ENCODE peak calls at places on chromosomes 3 and 15, in six cellular contexts. P, B, Z, H, Q and W are unnamed samples.

GRCh38 chr3:65604863-65605526 is 433.7 kb downstream of the MAGI1 start:
- DNase-seq in Z (no peak), H (peak; percentile 17), B (peak; percentile 80), Q (no peak), P (no peak), W (no peak)

GRCh38 chr15:39976291-39977274 is 42.7 kb downstream of the EIF2AK4 start:
- DNase-seq in P (no peak), Z (peak; percentile 89), H (peak; percentile 75), B (peak; percentile 87), Q (peak; percentile 61), W (no peak)

GRCh38 chr3:159872374-159873109 is 116.1 kb upstream of the IL12A start:
- DNase-seq in Z (no peak), H (peak; percentile 92), Q (no peak), B (peak; percentile 92), P (peak; percentile 86), W (peak; percentile 21)

GRCh38 chr3:125593991-125594574 is 1.2 kb downstream of the OSBPL11 start:
- DNase-seq in Q (peak; percentile 18), B (peak; percentile 42), P (no peak), H (peak; percentile 30), Z (no peak), W (peak; percentile 38)

GRCh38 chr3:49412632-49413337 is 562 bp downstream of the TCTA start:
- DNase-seq in Q (peak; percentile 32), B (peak; percentile 42), H (no peak), P (no peak), Z (no peak), W (no peak)

GRCh38 chr3:27252646-27253045 is 116.5 kb downstream of the NEK10 start:
- DNase-seq in Z (no peak), Q (no peak), P (no peak), H (no peak), B (no peak), W (no peak)

GRCh38 chr3:48119495-48120193 is 68.6 kb downstream of the CDC25A start:
- DNase-seq in H (no peak), B (peak; percentile 72), Q (no peak), P (no peak), Z (no peak), W (no peak)

GRCh38 chr3:25473246-25473645 is 45.2 kb downstream of the RARB start:
- DNase-seq in Z (no peak), P (no peak), B (peak; percentile 8), Q (peak; percentile 15), H (no peak), W (no peak)

GRCh38 chr3:184745526-184745925 is 33.7 kb upstream of the MAGEF1 start:
- DNase-seq in B (no peak), Z (no peak), Q (no peak), P (no peak), H (no peak), W (no peak)

GRCh38 chr15:80351211-80351610 is 53.0 kb upstream of the ARNT2 start:
- DNase-seq in Z (no peak), H (no peak), Q (no peak), P (no peak), B (no peak), W (no peak)

GRCh38 chr15:40768492-40769309 is 1.1 kb upstream of the C15orf62 start:
- DNase-seq in Q (no peak), B (no peak), H (no peak), Z (peak; percentile 49), P (no peak), W (no peak)

GRCh38 chr3:155076888-155077287 is 3.2 kb upstream of the MME start:
- DNase-seq in Z (no peak), P (no peak), B (no peak), H (peak; percentile 34), Q (no peak), W (no peak)

GRCh38 chr15:47363653-47364052 is 353.7 kb upstream of the SEMA6D start:
- DNase-seq in P (no peak), Z (no peak), Q (no peak), B (no peak), H (no peak), W (peak; percentile 16)

GRCh38 chr15:57727031-57727430 is 20.5 kb downstream of the POLR2M start:
- DNase-seq in P (no peak), B (peak; percentile 32), H (no peak), Q (no peak), Z (no peak), W (no peak)

GRCh38 chr3:129449279-129450115 is 9.5 kb downstream of the IFT122 start:
- DNase-seq in Q (peak; percentile 38), B (no peak), H (no peak), P (no peak), Z (no peak), W (no peak)

GRCh38 chr3:144622845-144623244 is 651.2 kb downstream of the DIPK2A start:
- DNase-seq in Z (no peak), H (no peak), Q (no peak), P (no peak), B (no peak), W (no peak)

GRCh38 chr3:59237121-59237520 is 187.3 kb upstream of the CFAP20DC start:
- DNase-seq in P (no peak), Q (no peak), H (peak; percentile 91), Z (no peak), B (peak; percentile 71), W (no peak)

GRCh38 chr3:62525276-62525675 is 151.9 kb upstream of the FEZF2 start:
- DNase-seq in P (no peak), Q (no peak), B (peak; percentile 54), Z (no peak), H (no peak), W (no peak)

GRCh38 chr3:47762233-47762632 is 19.5 kb downstream of the SMARCC1 start:
- DNase-seq in Z (no peak), H (no peak), Q (no peak), B (peak; percentile 38), P (no peak), W (no peak)

GRCh38 chr15:67076147-67076843 is 10.9 kb downstream of the SMAD3 start:
- DNase-seq in P (peak; percentile 69), Q (no peak), B (peak; percentile 87), Z (no peak), H (peak; percentile 81), W (no peak)

GRCh38 chr3:44048196-44048924 is 193.3 kb upstream of the TOPAZ1 start:
- DNase-seq in P (no peak), B (no peak), H (peak; percentile 49), Q (no peak), Z (no peak), W (no peak)

GRCh38 chr3:122697952-122698625 is 17.4 kb downstream of the PARP14 start:
- DNase-seq in Z (no peak), Q (no peak), B (no peak), P (no peak), H (no peak), W (no peak)

GRCh38 chr3:156509209-156510174 is 45.4 kb downstream of the SSR3 start:
- DNase-seq in P (peak; percentile 37), B (peak; percentile 73), H (peak; percentile 86), Q (peak; percentile 61), Z (peak; percentile 63), W (peak; percentile 84)

GRCh38 chr3:73026702-73027101 is 30.1 kb downstream of the PPP4R2 start:
- DNase-seq in Z (no peak), P (no peak), B (no peak), Q (no peak), H (no peak), W (no peak)

GRCh38 chr3:184663756-184664155 is 48.1 kb downstream of the MAGEF1 start:
- DNase-seq in Q (no peak), Z (no peak), H (no peak), B (peak; percentile 54), P (no peak), W (no peak)

GRCh38 chr3:15065550-15066007 is 464 bp upstream of the MRPS25 start:
- DNase-seq in Q (no peak), B (no peak), P (no peak), H (no peak), Z (no peak), W (no peak)

GRCh38 chr3:183560607-183561006 is 5.1 kb upstream of the KLHL6 start:
- DNase-seq in B (no peak), H (peak; percentile 10), P (no peak), Q (peak; percentile 55), Z (no peak), W (peak; percentile 89)

GRCh38 chr15:42064271-42064670 is 30.1 kb downstream of the PLA2G4D start:
- DNase-seq in B (no peak), Z (no peak), H (no peak), Q (no peak), P (no peak), W (no peak)

GRCh38 chr3:184426691-184427141 is 46.9 kb downstream of the CHRD start:
- DNase-seq in P (no peak), Q (no peak), Z (no peak), B (no peak), H (peak; percentile 59), W (no peak)

GRCh38 chr15:42145546-42146455 is 10.6 kb downstream of the PLA2G4F start:
- DNase-seq in P (no peak), B (no peak), Z (no peak), H (no peak), Q (no peak), W (no peak)

GRCh38 chr3:39989746-39990145 is 180.3 kb downstream of the MYRIP start:
- DNase-seq in Q (no peak), P (no peak), B (no peak), H (no peak), Z (no peak), W (no peak)

GRCh38 chr15:31024330-31024729 is 32.9 kb upstream of the MTMR10 start:
- DNase-seq in B (peak; percentile 78), Q (peak; percentile 41), Z (no peak), H (peak; percentile 32), P (peak; percentile 16), W (no peak)

GRCh38 chr15:38685686-38686339 is 121.2 kb upstream of the RASGRP1 start:
- DNase-seq in Q (no peak), B (no peak), Z (no peak), H (no peak), P (no peak), W (no peak)

GRCh38 chr3:188397766-188398705 is 244.1 kb downstream of the LPP start:
- DNase-seq in Z (no peak), P (no peak), Q (no peak), H (no peak), B (no peak), W (no peak)
- H3K9ac ChIP-seq in Z (no peak overlapping the region), P (no peak overlapping the region), Q (no peak overlapping the region), H (no peak overlapping the region), B (no peak overlapping the region), W (no peak overlapping the region)

GRCh38 chr3:194292331-194292730 is 58.8 kb downstream of the CPN2 start:
- DNase-seq in Z (no peak), P (no peak), H (no peak), B (no peak), Q (no peak), W (no peak)
- TF ChIP-seq EZH2phosphoT487 in Z (no peak), P (no peak), H (no peak), B (no peak), Q (no peak), W (no peak)

GRCh38 chr15:71785996-71786395 is 24.4 kb upstream of the NR2E3 start:
- DNase-seq in H (no peak), B (no peak), Z (no peak), Q (no peak), P (no peak), W (no peak)
- H3K9ac ChIP-seq in H (no peak overlapping the region), B (no peak overlapping the region), Z (no peak overlapping the region), Q (no peak overlapping the region), P (no peak overlapping the region), W (no peak overlapping the region)

DNA sequence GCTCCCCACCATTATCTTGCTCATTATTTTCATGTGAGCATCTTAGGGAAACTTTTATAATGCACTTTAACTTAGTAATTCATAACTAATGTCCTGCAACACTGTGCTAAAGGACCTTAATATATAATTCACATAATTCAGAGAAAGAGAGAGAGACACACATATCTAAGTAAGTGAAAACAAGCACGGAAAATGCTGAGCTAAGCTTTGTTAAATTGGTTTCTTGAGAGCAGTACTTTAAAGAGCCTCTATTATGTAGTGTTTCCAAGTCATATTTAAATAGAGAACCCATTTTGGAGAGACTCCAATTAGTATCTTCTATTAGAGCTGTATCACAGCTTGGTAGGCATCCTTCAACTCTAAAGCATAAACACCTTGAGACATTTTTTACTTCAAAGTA is 354.1 kb upstream of the SOX14 start:
- DNase-seq in Z (no peak), B (no peak), H (no peak), Q (no peak), P (no peak), W (no peak)
- TF ChIP-seq EZH2phosphoT487 in Z (no peak), B (no peak), H (no peak), Q (no peak), P (no peak), W (no peak)